ENCODE peak calls at places on chromosomes 16 and 17, in five cellular contexts. V is hippocampal formation, B is mesenteric fat pad, A is cerebellar cortex, H is NCI-H187 treated with DMSO at 0.1 percent for 48 hours. Z is an unnamed sample.
A peak's percentile ranks its signal among the peaks of the same experiment; 100 is the strongest.

GRCh38 chr17:2239882-2240430 is 63.6 kb downstream of the SMG6 start:
- DNase-seq in V (no peak), B (no peak), A (peak; percentile 30), H (no peak), Z (no peak)

GRCh38 chr17:19010729-19011505 is 6.4 kb upstream of the FAM83G start:
- DNase-seq in V (no peak), B (no peak), A (no peak), H (no peak), Z (no peak)

GRCh38 chr17:77404812-77405581 is 264.2 kb downstream of the SEC14L1 start:
- DNase-seq in V (no peak), B (no peak), A (peak; percentile 77), H (no peak), Z (no peak)

GRCh38 chr16:25013751-25014499 is 1.2 kb downstream of the ARHGAP17 start:
- DNase-seq in V (no peak), B (no peak), A (no peak), H (no peak), Z (no peak)

GRCh38 chr17:77025781-77026180 is 115.0 kb upstream of the SEC14L1 start:
- DNase-seq in V (no peak), B (no peak), A (no peak), H (no peak), Z (no peak)

GRCh38 chr17:37791434-37791833 is 46.6 kb upstream of the HNF1B start:
- DNase-seq in V (no peak), B (no peak), A (peak; percentile 16), H (no peak), Z (no peak)

GRCh38 chr17:58082870-58083490 is at the start of gene DYNLL2:
- DNase-seq in V (peak; percentile 86), B (peak; percentile 96), A (peak; percentile 92), H (peak; percentile 79), Z (peak; percentile 15)

GRCh38 chr17:73650147-73650546 is 5.9 kb upstream of the SDK2 start:
- DNase-seq in V (no peak), B (no peak), A (peak; percentile 8), H (no peak), Z (no peak)

GRCh38 chr17:9577402-9577709 is 914 bp downstream of the CFAP52 start:
- DNase-seq in V (no peak), B (no peak), A (no peak), H (no peak), Z (no peak)

GRCh38 chr16:68389006-68389405 is 59.3 kb downstream of the SMPD3 start:
- DNase-seq in V (no peak), B (no peak), A (no peak), H (no peak), Z (no peak)

GRCh38 chr16:49674255-49674980 is 181.5 kb downstream of the ZNF423 start:
- DNase-seq in V (no peak), B (no peak), A (no peak), H (no peak), Z (no peak)

GRCh38 chr17:32491371-32492280 is 4.8 kb downstream of the CDK5R1 start:
- DNase-seq in V (no peak), B (peak; percentile 51), A (no peak), H (no peak), Z (no peak)

GRCh38 chr16:15641753-15642556 is 999 bp downstream of the MARF1 start:
- DNase-seq in V (no peak), B (no peak), A (no peak), H (no peak), Z (no peak)

GRCh38 chr17:79843917-79844815 is 4.9 kb upstream of the CBX4 start:
- DNase-seq in V (peak; percentile 16), B (no peak), A (no peak), H (no peak), Z (no peak)

GRCh38 chr16:57723170-57723569 is 12.4 kb upstream of the KATNB1 start:
- DNase-seq in V (no peak), B (no peak), A (peak; percentile 39), H (no peak), Z (no peak)

GRCh38 chr17:1060991-1061390 is 64.1 kb downstream of the TIMM22 start:
- DNase-seq in V (no peak), B (no peak), A (no peak), H (no peak), Z (no peak)

GRCh38 chr17:76641501-76641900 is 2.1 kb downstream of the ST6GALNAC1 start:
- DNase-seq in V (no peak), B (no peak), A (no peak), H (no peak), Z (no peak)

GRCh38 chr16:69935278-69935711 is 15.8 kb upstream of the CLEC18A start:
- DNase-seq in V (no peak), B (peak; percentile 76), A (peak; percentile 22), H (no peak), Z (no peak)

GRCh38 chr17:77214743-77215142 is 74.0 kb downstream of the SEC14L1 start:
- DNase-seq in V (peak; percentile 37), B (no peak), A (peak; percentile 86), H (no peak), Z (no peak)

GRCh38 chr16:65667013-65667578 is 545.2 kb upstream of the CDH11 start:
- DNase-seq in V (no peak), B (no peak), A (no peak), H (no peak), Z (no peak)

GRCh38 chr16:66515543-66516171 is 34.3 kb downstream of the TK2 start:
- DNase-seq in V (no peak), B (peak; percentile 87), A (no peak), H (no peak), Z (no peak)

GRCh38 chr16:68072038-68072695 is 13.0 kb upstream of the NFATC3 start:
- DNase-seq in V (no peak), B (peak; percentile 89), A (no peak), H (no peak), Z (no peak)

GRCh38 chr16:11094075-11094593 is 149.8 kb downstream of the CLEC16A start:
- DNase-seq in V (no peak), B (no peak), A (no peak), H (no peak), Z (no peak)

GRCh38 chr17:5841862-5842261 is 228.3 kb upstream of the WSCD1 start:
- DNase-seq in V (no peak), B (no peak), A (no peak), H (no peak), Z (no peak)

GRCh38 chr16:88886915-88887521 is 20.6 kb upstream of the PABPN1L start:
- DNase-seq in V (no peak), B (no peak), A (peak; percentile 88), H (no peak), Z (no peak)

GRCh38 chr16:68884867-68885266 is 41.5 kb downstream of the TANGO6 start:
- DNase-seq in V (no peak), B (no peak), A (no peak), H (no peak), Z (peak; percentile 85)

GRCh38 chr17:63751806-63752205 is 10.2 kb upstream of the STRADA start:
- DNase-seq in V (peak; percentile 5), B (no peak), A (no peak), H (no peak), Z (no peak)

GRCh38 chr17:75844530-75845057 is 390 bp upstream of the UNC13D start:
- DNase-seq in V (no peak), B (peak; percentile 89), A (no peak), H (no peak), Z (no peak)

GRCh38 chr17:205176-205538 is 23.7 kb upstream of the DOC2B start:
- DNase-seq in V (no peak), B (no peak), A (peak; percentile 72), H (no peak), Z (no peak)

GRCh38 chr17:82734987-82735866 is at the start of gene FN3K:
- DNase-seq in V (peak; percentile 71), B (no peak), A (peak; percentile 54), H (no peak), Z (no peak)

GRCh38 chr16:68987734-68988457 is 117.6 kb upstream of the HAS3 start:
- DNase-seq in V (no peak), B (no peak), A (no peak), H (no peak), Z (no peak)

GRCh38 chr17:21285164-21286065 is 904 bp downstream of the MAP2K3 start:
- DNase-seq in V (no peak), B (no peak), A (peak; percentile 42), H (no peak), Z (no peak)

GRCh38 chr16:77057161-77057736 is 133.7 kb upstream of the MON1B start:
- DNase-seq in V (no peak), B (no peak), A (no peak), H (no peak), Z (no peak)

GRCh38 chr17:42553161-42553818 is 567 bp downstream of the HSD17B1 start:
- DNase-seq in V (no peak), B (no peak), A (no peak), H (no peak), Z (no peak)

Z was measured in NCI-H1417 treated with DMSO at 0.1 percent for 48 hours.